ENCODE peak calls at places on chromosomes 11 and 22, in five cellular contexts. One of them, this sample, is unnamed.
A peak's percentile ranks its signal among the peaks of the same experiment; 100 is the strongest.

GRCh38 chr11:47981667-47982404 is 1.5 kb downstream of the PTPRJ start:
- DNase-seq in foreskin fibroblast: no peak
- DNase-seq in heart right ventricle: peak; percentile 35
- DNase-seq in A549: peak; percentile 39
- DNase-seq in fibroblast of the aortic adventitia: no peak
- DNase-seq in this sample: no peak

GRCh38 chr11:25529572-25529971 is 802.4 kb upstream of the ANO3 start:
- DNase-seq in fibroblast of the aortic adventitia: no peak
- DNase-seq in heart right ventricle: no peak
- DNase-seq in foreskin fibroblast: no peak
- DNase-seq in A549: no peak
- DNase-seq in this sample: no peak

GRCh38 chr22:19757140-19757984 is 3.2 kb upstream of the TBX1 start:
- DNase-seq in fibroblast of the aortic adventitia: no peak
- DNase-seq in A549: no peak
- DNase-seq in foreskin fibroblast: no peak
- DNase-seq in heart right ventricle: no peak
- DNase-seq in this sample: no peak

GRCh38 chr11:16604784-16605439 is 133.5 kb upstream of the C11orf58 start:
- DNase-seq in A549: no peak
- DNase-seq in heart right ventricle: peak; percentile 67
- DNase-seq in foreskin fibroblast: peak; percentile 58
- DNase-seq in fibroblast of the aortic adventitia: no peak
- DNase-seq in this sample: peak; percentile 25

GRCh38 chr11:132080121-132080520 is 709.7 kb downstream of the NTM start:
- DNase-seq in heart right ventricle: no peak
- DNase-seq in fibroblast of the aortic adventitia: no peak
- DNase-seq in A549: no peak
- DNase-seq in foreskin fibroblast: peak; percentile 65
- DNase-seq in this sample: no peak

GRCh38 chr11:30729187-30729713 is 143.1 kb upstream of the MPPED2 start:
- DNase-seq in fibroblast of the aortic adventitia: no peak
- DNase-seq in heart right ventricle: no peak
- DNase-seq in A549: no peak
- DNase-seq in foreskin fibroblast: no peak
- DNase-seq in this sample: no peak

GRCh38 chr11:44556735-44557409 is 8.6 kb upstream of the CD82 start:
- DNase-seq in A549: peak; percentile 64
- DNase-seq in heart right ventricle: peak; percentile 60
- DNase-seq in foreskin fibroblast: peak; percentile 79
- DNase-seq in fibroblast of the aortic adventitia: peak; percentile 71
- DNase-seq in this sample: peak; percentile 33

GRCh38 chr22:18152519-18152918 is 2.5 kb downstream of the USP18 start:
- DNase-seq in fibroblast of the aortic adventitia: no peak
- DNase-seq in heart right ventricle: no peak
- DNase-seq in foreskin fibroblast: no peak
- DNase-seq in A549: no peak
- DNase-seq in this sample: no peak

GRCh38 chr11:81915045-81915444 is 818.6 kb downstream of the FAM181B start:
- DNase-seq in foreskin fibroblast: no peak
- DNase-seq in A549: no peak
- DNase-seq in heart right ventricle: no peak
- DNase-seq in fibroblast of the aortic adventitia: peak; percentile 22
- DNase-seq in this sample: no peak

GRCh38 chr11:36060926-36061325 is 117.1 kb downstream of the LDLRAD3 start:
- DNase-seq in A549: no peak
- DNase-seq in fibroblast of the aortic adventitia: no peak
- DNase-seq in heart right ventricle: no peak
- DNase-seq in foreskin fibroblast: no peak
- DNase-seq in this sample: no peak

GRCh38 chr11:62508336-62509058 is 38.1 kb downstream of the AHNAK start:
- DNase-seq in fibroblast of the aortic adventitia: peak; percentile 52
- DNase-seq in heart right ventricle: peak; percentile 76
- DNase-seq in foreskin fibroblast: peak; percentile 84
- DNase-seq in A549: peak; percentile 88
- DNase-seq in this sample: peak; percentile 32

GRCh38 chr11:118012083-118012669 is 26.0 kb downstream of the IL10RA start:
- DNase-seq in foreskin fibroblast: no peak
- DNase-seq in fibroblast of the aortic adventitia: no peak
- DNase-seq in heart right ventricle: no peak
- DNase-seq in A549: no peak
- DNase-seq in this sample: peak; percentile 11

GRCh38 chr11:61172888-61173287 is 11.7 kb upstream of the VPS37C start:
- DNase-seq in foreskin fibroblast: no peak
- DNase-seq in fibroblast of the aortic adventitia: no peak
- DNase-seq in heart right ventricle: no peak
- DNase-seq in A549: no peak
- DNase-seq in this sample: no peak
- TF ChIP-seq CTCF in foreskin fibroblast: no peak
- TF ChIP-seq CTCF in fibroblast of the aortic adventitia: no peak
- TF ChIP-seq CTCF in heart right ventricle: no peak
- TF ChIP-seq CTCF in A549: no peak
- TF ChIP-seq CTCF in this sample: no peak

GRCh38 chr11:101008961-101009684 is 120.5 kb downstream of the PGR start:
- DNase-seq in heart right ventricle: no peak
- DNase-seq in fibroblast of the aortic adventitia: no peak
- DNase-seq in A549: no peak
- DNase-seq in foreskin fibroblast: no peak
- DNase-seq in this sample: no peak

GRCh38 chr11:100999756-101000155 is 129.9 kb downstream of the PGR start:
- DNase-seq in A549: no peak
- DNase-seq in fibroblast of the aortic adventitia: no peak
- DNase-seq in foreskin fibroblast: no peak
- DNase-seq in heart right ventricle: no peak
- DNase-seq in this sample: no peak

DNA sequence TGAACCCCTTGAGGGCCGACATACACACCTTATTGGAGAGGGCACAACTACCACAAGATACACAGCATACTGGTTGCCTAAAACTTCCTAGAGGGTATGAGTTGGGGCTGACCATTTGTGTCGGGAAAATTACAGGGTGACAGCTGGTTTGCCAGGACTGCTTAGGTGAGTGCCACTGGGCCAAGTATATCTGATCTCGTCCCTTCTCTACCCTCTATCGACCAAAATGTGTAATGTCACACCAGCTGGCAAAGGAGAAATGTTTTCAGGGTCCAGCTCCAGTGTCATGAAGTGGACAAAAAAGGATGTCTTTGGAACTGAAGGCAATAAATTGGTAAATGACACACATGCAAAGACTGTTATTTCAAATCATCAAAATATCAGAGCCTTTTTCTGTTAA is 126.1 kb downstream of the PGR start:
- DNase-seq in fibroblast of the aortic adventitia: no peak
- DNase-seq in foreskin fibroblast: no peak
- DNase-seq in A549: peak; percentile 11
- DNase-seq in heart right ventricle: no peak
- DNase-seq in this sample: no peak
- TF ChIP-seq CTCF in fibroblast of the aortic adventitia: no peak
- TF ChIP-seq CTCF in foreskin fibroblast: peak; percentile 7
- TF ChIP-seq CTCF in A549: no peak
- TF ChIP-seq CTCF in heart right ventricle: no peak
- TF ChIP-seq CTCF in this sample: peak; percentile 31

GRCh38 chr11:57315491-57315890 is 9.3 kb downstream of the TNKS1BP1 start:
- DNase-seq in A549: no peak
- DNase-seq in foreskin fibroblast: no peak
- DNase-seq in heart right ventricle: no peak
- DNase-seq in fibroblast of the aortic adventitia: no peak
- DNase-seq in this sample: no peak
- TF ChIP-seq CTCF in A549: no peak
- TF ChIP-seq CTCF in foreskin fibroblast: no peak
- TF ChIP-seq CTCF in heart right ventricle: no peak
- TF ChIP-seq CTCF in fibroblast of the aortic adventitia: no peak
- TF ChIP-seq CTCF in this sample: no peak

DNA sequence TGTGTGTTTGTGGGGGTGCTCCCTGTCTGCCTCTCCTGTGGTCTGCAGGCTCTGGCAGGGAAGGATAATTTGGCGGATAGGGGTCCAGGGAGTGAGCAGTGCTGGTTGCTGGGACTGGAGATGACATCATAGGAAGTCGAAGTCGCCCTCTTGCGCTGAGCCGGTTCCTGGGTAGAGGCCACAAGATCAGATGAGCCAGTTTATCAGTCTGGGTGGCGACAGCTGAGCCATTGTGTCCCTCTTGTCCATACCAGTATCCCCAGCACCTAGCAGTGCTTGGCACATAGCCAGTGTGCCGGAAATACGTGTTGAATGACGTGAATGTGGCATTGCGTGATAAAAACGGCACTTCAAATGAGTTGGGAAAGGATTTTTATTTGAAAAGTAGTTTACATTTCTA is 9.8 kb downstream of the APOL5 start:
- DNase-seq in fibroblast of the aortic adventitia: no peak
- DNase-seq in A549: no peak
- DNase-seq in heart right ventricle: no peak
- DNase-seq in foreskin fibroblast: no peak
- DNase-seq in this sample: no peak
- TF ChIP-seq CTCF in fibroblast of the aortic adventitia: no peak
- TF ChIP-seq CTCF in A549: no peak
- TF ChIP-seq CTCF in heart right ventricle: no peak
- TF ChIP-seq CTCF in foreskin fibroblast: no peak
- TF ChIP-seq CTCF in this sample: no peak

GRCh38 chr22:41518048-41518347 is 26.3 kb downstream of the POLR3H start:
- DNase-seq in heart right ventricle: no peak
- DNase-seq in foreskin fibroblast: no peak
- DNase-seq in fibroblast of the aortic adventitia: no peak
- DNase-seq in A549: no peak
- DNase-seq in this sample: no peak
- TF ChIP-seq CTCF in heart right ventricle: no peak
- TF ChIP-seq CTCF in foreskin fibroblast: no peak
- TF ChIP-seq CTCF in fibroblast of the aortic adventitia: no peak
- TF ChIP-seq CTCF in A549: no peak
- TF ChIP-seq CTCF in this sample: peak; percentile 6

DNA sequence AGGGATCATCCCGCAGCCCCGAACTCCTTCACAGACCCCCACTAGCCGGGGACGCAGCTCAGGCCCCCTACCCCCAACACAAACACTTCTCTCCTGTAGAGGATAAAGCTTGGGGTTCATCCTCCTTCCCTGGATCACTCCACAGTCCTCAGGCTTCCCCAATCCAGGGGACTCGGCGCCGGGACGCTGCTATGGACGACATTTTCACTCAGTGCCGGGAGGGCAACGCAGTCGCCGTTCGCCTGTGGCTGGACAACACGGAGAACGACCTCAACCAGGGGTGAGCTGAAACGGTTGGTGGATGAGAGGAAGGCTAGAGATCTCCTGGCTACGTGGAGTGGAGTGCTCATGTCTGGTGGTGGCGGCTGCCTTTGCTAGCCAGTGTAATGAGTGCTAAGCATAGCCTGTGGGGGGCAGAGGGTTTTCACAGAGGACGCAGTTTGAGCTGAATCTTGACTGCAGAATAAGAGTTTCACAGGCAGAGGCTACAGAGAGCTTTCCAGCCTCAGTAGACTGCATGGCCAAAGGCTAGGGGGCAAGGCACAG is 580 bp downstream of the ILK start:
- DNase-seq in heart right ventricle: no peak
- DNase-seq in fibroblast of the aortic adventitia: peak; percentile 77
- DNase-seq in A549: peak; percentile 37
- DNase-seq in foreskin fibroblast: peak; percentile 81
- DNase-seq in this sample: peak; percentile 67
- TF ChIP-seq CTCF in heart right ventricle: no peak
- TF ChIP-seq CTCF in fibroblast of the aortic adventitia: peak; percentile 47
- TF ChIP-seq CTCF in A549: no peak
- TF ChIP-seq CTCF in foreskin fibroblast: peak; percentile 36
- TF ChIP-seq CTCF in this sample: peak; percentile 37

This sample was measured in HFFc6.